ENCODE peak calls at places on chromosomes 16 and 17, in five cellular contexts. C is epithelial cell of proximal tubule; N is CD8-positive, alpha-beta T cell; T is choroid plexus epithelial cell; R is PC-3. B is an unnamed sample.

GRCh38 chr17:4004517-4005295 is 40.5 kb upstream of the ATP2A3 start:
- DNase-seq in T (peak), C (no peak), N (peak), R (peak), B (peak)

GRCh38 chr16:55003306-55003705 is 72.6 kb downstream of the IRX5 start:
- DNase-seq in N (no peak), R (no peak), T (no peak), C (no peak), B (no peak)

GRCh38 chr17:55059724-55060123 is 91.2 kb downstream of the STXBP4 start:
- DNase-seq in N (no peak), T (no peak), R (no peak), C (no peak), B (no peak)

GRCh38 chr16:78929798-78930197 is 670.7 kb downstream of the MAF start:
- DNase-seq in R (no peak), T (no peak), N (no peak), C (no peak), B (no peak)

GRCh38 chr16:87368029-87368765 is 15.4 kb downstream of the FBXO31 start:
- DNase-seq in C (no peak), R (no peak), T (no peak), N (no peak), B (no peak)

GRCh38 chr16:31427441-31428276 is 501 bp downstream of the COX6A2 start:
- DNase-seq in C (no peak), T (peak), N (peak), R (no peak), B (no peak)

GRCh38 chr16:78792952-78793351 is 693.5 kb downstream of the WWOX start:
- DNase-seq in N (no peak), R (no peak), T (no peak), C (no peak), B (no peak)

GRCh38 chr17:57553991-57554825 is 190.9 kb downstream of the CCDC182 start:
- DNase-seq in C (no peak), T (peak), N (no peak), R (no peak), B (no peak)

GRCh38 chr16:85055503-85056210 is 28.1 kb downstream of the KIAA0513 start:
- DNase-seq in R (peak), T (peak), N (peak), C (no peak), B (peak)

GRCh38 chr17:82014971-82015310 is 7.7 kb downstream of the CENPX start:
- DNase-seq in N (no peak), R (no peak), C (no peak), T (no peak), B (no peak)
- TF ChIP-seq CTCF in N (no peak), R (no peak), C (no peak), T (no peak), B (no peak)

GRCh38 chr17:50218771-50219315 is 17.4 kb upstream of the COL1A1 start:
- DNase-seq in N (no peak), R (peak), C (peak), T (peak), B (no peak)

GRCh38 chr17:50219939-50220465 is 18.6 kb upstream of the COL1A1 start:
- DNase-seq in C (no peak), T (peak), N (no peak), R (no peak), B (no peak)

GRCh38 chr17:50220811-50221210 is 19.4 kb upstream of the COL1A1 start:
- DNase-seq in N (no peak), R (no peak), T (no peak), C (no peak), B (no peak)

GRCh38 chr17:50218071-50218759 is 16.8 kb upstream of the COL1A1 start:
- DNase-seq in R (peak), C (no peak), N (no peak), T (peak), B (no peak)

GRCh38 chr17:50219345-50219744 is 17.9 kb upstream of the COL1A1 start:
- DNase-seq in R (peak), T (peak), C (peak), N (no peak), B (no peak)
- H3K4me3 ChIP-seq in R (peak), T (no peak), C (no peak), N (no peak), B (no peak)

GRCh38 chr17:7834891-7835817 is 1.1 kb downstream of the KDM6B start:
- DNase-seq in R (peak), N (peak), C (no peak), T (peak), B (peak)

GRCh38 chr17:7836596-7837374 is 2.8 kb downstream of the KDM6B start:
- DNase-seq in T (peak), C (no peak), N (no peak), R (peak), B (peak)

GRCh38 chr17:7834554-7834890 is 505 bp downstream of the KDM6B start:
- DNase-seq in T (peak), R (no peak), C (no peak), N (peak), B (peak)

GRCh38 chr17:7837375-7838290 is 3.6 kb downstream of the KDM6B start:
- DNase-seq in C (no peak), R (no peak), N (no peak), T (peak), B (peak)

DNA sequence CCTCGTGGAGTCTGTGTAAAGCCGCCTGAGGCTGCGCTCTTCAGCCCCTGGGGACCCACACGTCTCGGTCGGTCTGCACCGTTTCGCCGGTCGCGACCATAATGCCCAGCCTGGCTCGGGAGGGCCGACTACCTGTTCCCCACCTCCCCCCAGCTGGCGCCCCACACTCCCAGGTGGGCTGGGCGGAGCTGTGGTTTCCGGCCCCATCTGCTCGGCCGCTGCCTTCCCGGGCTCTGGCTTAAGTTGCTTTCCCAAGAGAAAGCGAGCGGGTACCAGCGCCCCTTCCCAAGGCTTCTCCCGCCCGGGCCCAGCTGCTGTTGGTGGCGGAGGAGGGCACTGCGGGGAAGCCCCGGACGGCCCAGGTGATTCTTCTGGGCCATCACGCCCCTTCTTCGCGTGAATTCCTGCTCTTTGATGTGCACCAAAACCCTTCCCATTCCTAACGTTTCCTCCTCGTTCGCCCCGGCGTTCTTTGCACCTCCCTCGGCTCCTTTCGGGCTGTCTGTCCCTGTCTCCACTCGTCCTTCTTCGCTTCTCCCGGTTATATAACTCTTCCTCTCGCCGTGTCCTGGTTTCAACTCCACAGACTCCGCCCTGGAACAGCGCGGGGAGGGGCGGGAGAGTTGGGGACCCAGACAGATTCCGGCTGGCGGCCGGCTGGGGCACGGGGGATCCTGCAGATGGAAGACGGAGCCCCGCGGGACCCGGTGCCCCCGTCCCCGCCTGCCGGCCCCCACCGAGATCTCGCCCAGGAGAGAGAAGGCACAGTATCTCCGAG is 2.0 kb downstream of the KDM6B start:
- DNase-seq in N (no peak), R (peak), C (no peak), T (peak), B (no peak)
- TF ChIP-seq CTCF in N (no peak), R (no peak), C (no peak), T (no peak), B (no peak)

GRCh38 chr16:72989203-72989991 is 58.5 kb downstream of the ZFHX3 start:
- DNase-seq in C (peak), T (peak), R (peak), N (no peak), B (no peak)
- H3K4me3 ChIP-seq in C (peak), T (peak), R (peak), N (no peak), B (no peak)

GRCh38 chr17:79777844-79778503 is at the start of gene CBX2:
- DNase-seq in R (peak), C (no peak), T (peak), N (peak), B (peak)

GRCh38 chr17:79776378-79777165 is 1.4 kb upstream of the CBX2 start:
- DNase-seq in T (no peak), C (no peak), R (peak), N (no peak), B (no peak)

GRCh38 chr17:79777166-79777843 is 643 bp upstream of the CBX2 start:
- DNase-seq in T (peak), C (no peak), N (no peak), R (peak), B (peak)

GRCh38 chr17:79774561-79774975 is 3.4 kb upstream of the CBX2 start:
- DNase-seq in C (no peak), T (no peak), N (no peak), R (no peak), B (no peak)

GRCh38 chr17:79775635-79776034 is 2.3 kb upstream of the CBX2 start:
- DNase-seq in R (no peak), C (no peak), N (no peak), T (no peak), B (no peak)
- TF ChIP-seq CTCF in R (no peak), C (no peak), N (no peak), T (no peak), B (no peak)

DNA sequence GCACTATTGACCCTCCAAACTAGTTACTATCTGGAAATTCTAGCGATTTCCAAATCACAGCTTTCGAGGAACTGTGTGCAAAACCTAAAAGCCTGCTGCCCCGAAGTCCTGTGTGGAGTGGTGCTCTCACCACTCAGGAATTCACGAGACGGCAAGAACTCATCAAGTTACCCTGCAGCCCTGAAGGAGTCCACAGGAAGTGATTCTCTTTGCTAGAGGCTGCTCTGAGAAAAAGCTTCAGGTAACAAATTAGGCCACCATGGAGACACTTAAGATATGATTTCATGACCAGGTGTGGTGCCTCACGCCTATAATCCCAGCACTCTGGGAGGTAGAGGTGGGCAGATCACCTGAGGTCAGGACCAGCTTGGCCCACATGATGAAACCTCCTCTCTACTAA is 19.1 kb downstream of the ANKRD11 start:
- DNase-seq in C (no peak), T (peak), N (no peak), R (peak), B (no peak)
- H3K4me3 ChIP-seq in C (no peak), T (no peak), N (no peak), R (no peak), B (no peak)

GRCh38 chr17:53765129-53765528 is 57.6 kb upstream of the KIF2B start:
- DNase-seq in R (no peak), N (no peak), T (no peak), C (no peak), B (no peak)

GRCh38 chr17:53765609-53766008 is 57.1 kb upstream of the KIF2B start:
- DNase-seq in N (no peak), T (no peak), C (peak), R (peak), B (no peak)
- TF ChIP-seq CTCF in N (no peak), T (no peak), C (no peak), R (no peak), B (no peak)

GRCh38 chr17:35537569-35538209 is at the start of gene SLFN12L:
- DNase-seq in C (no peak), R (no peak), N (no peak), T (no peak), B (peak)
- H3K4me3 ChIP-seq in C (no peak), R (no peak), N (peak), T (no peak), B (peak)

GRCh38 chr16:49281843-49282642 is 405 bp upstream of the CBLN1 start:
- DNase-seq in T (peak), C (no peak), R (peak), N (no peak), B (peak)
- TF ChIP-seq CTCF in T (no peak), C (no peak), R (no peak), N (no peak), B (peak)

DNA sequence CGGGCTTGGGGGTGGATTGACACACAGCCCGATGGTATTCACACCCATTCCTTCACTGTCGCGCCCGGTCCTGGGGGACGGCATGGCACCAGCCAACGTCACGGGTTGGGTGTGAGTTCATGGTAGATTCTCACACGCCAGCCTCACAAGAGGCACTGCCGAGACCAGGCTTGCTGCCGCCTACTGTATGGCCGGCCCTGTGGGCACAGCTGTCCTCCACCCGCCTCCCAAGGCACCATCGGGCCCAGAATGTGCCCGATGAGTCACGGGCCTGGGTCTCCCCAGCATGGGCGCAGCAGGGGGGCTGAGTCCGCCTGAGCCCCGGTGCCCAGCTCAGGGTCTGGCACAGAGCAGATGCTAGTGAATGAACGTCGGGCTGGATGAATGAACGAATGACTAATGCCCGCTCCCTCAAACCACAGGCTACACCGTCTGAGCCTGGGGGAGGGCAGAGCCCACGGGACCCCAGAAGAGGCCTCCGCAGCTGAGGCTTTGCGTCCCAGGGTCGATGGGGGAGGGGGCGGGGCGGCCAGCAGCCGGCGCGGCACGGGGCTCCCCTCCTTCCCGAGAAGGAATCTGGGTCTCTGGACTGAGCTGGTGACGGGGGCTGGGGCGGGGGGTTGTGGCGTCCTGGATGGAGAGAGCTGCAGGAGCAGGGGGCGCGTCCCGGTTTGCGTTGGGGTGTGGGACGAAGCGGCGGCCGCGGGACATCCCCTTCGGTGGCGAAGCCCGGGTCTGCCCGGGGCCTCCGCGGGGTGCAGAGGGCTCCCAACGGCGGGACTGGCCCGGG is 829 bp downstream of the PITPNM3 start:
- DNase-seq in R (peak), C (no peak), T (peak), N (no peak), B (no peak)
- H3K4me3 ChIP-seq in R (peak), C (peak), T (peak), N (peak), B (no peak)